ENCODE peak calls at places on chromosome 2, in eight cellular contexts. L is lung microvascular endothelial cell; F is activated CD8-positive, alpha-beta memory T cell treated with anti-CD3 and anti-CD28 coated beads for 48 hours; P is endodermal cell; G is activated T-cell treated with anti-CD3 and anti-CD28 coated beads for 1 hour; C is naive thymus-derived CD4-positive, alpha-beta T cell; T is hypothalamus; D is HTR-8/SVneo. J is an unnamed sample.

GRCh38 chr2:78992451-78992806 is 33.1 kb upstream of the REG3G start:
- DNase-seq in D (peak; percentile 28), C (no peak), F (no peak), T (no peak), P (peak; percentile 82), G (no peak), L (peak; percentile 7), J (peak; percentile 63)

GRCh38 chr2:135095591-135095990 is 43.5 kb downstream of the RAB3GAP1 start:
- DNase-seq in P (no peak), F (no peak), D (no peak), C (no peak), L (no peak), T (no peak), G (no peak), J (no peak)

GRCh38 chr2:70553334-70553583 is 367 bp downstream of the TGFA start:
- DNase-seq in T (no peak), P (peak; percentile 88), D (no peak), L (no peak), G (no peak), F (no peak), C (peak; percentile 50), J (peak; percentile 72)

GRCh38 chr2:217902281-217903141 is 100.3 kb downstream of the TNS1 start:
- DNase-seq in C (no peak), T (no peak), L (peak; percentile 100), D (no peak), F (no peak), G (no peak), P (no peak), J (no peak)

GRCh38 chr2:12910431-12910830 is 193.7 kb downstream of the TRIB2 start:
- DNase-seq in F (no peak), L (no peak), C (no peak), G (no peak), D (no peak), T (no peak), P (no peak), J (no peak)

GRCh38 chr2:224126001-224126400 is 86.9 kb upstream of the SERPINE2 start:
- DNase-seq in C (no peak), P (peak; percentile 67), F (no peak), D (no peak), G (no peak), T (no peak), L (no peak), J (peak; percentile 65)

GRCh38 chr2:221370076-221370941 is 201.8 kb downstream of the EPHA4 start:
- DNase-seq in G (no peak), F (no peak), C (no peak), L (no peak), D (no peak), P (no peak), T (no peak), J (no peak)

GRCh38 chr2:112118148-112118547 is 20.0 kb upstream of the FBLN7 start:
- DNase-seq in P (no peak), F (no peak), T (no peak), G (no peak), D (no peak), C (no peak), L (no peak), J (no peak)

GRCh38 chr2:120684225-120684624 is 51.4 kb upstream of the GLI2 start:
- DNase-seq in T (no peak), D (no peak), C (no peak), P (peak; percentile 20), F (no peak), G (no peak), L (no peak), J (no peak)

GRCh38 chr2:60603533-60604190 is 50.2 kb upstream of the BCL11A start:
- DNase-seq in D (no peak), G (no peak), P (no peak), T (no peak), C (no peak), L (no peak), F (no peak), J (no peak)

GRCh38 chr2:61855178-61855523 is 1.3 kb upstream of the FAM161A start:
- DNase-seq in T (no peak), P (peak; percentile 79), L (peak; percentile 24), D (no peak), C (no peak), G (no peak), F (no peak), J (peak; percentile 79)

J was measured in islet precursor cell.